ENCODE peak calls at places on chromosomes 5 and 9, in nine cellular contexts. S is fibroblast of lung, M is GM04504, O is EH, J is iPS DF 19.7, N is GM13977, T is K562, Z is NCI-H1105, W is prostate gland. K is an unnamed sample.

GRCh38 chr5:40277161-40277906 is 402.4 kb upstream of the PTGER4 start:
- DNase-seq in S (no peak), M (no peak), O (no peak), J (no peak), N (peak), T (no peak), Z (no peak), W (no peak), K (no peak)

GRCh38 chr9:133763272-133764183 is 25.4 kb upstream of the SARDH start:
- DNase-seq in S (peak), M (no peak), O (peak), J (no peak), N (no peak), T (no peak), Z (no peak), W (no peak), K (peak)

GRCh38 chr5:1800470-1801060 is 642 bp upstream of the NDUFS6 start:
- DNase-seq in S (peak), M (no peak), O (peak), J (no peak), N (no peak), T (no peak), Z (no peak), W (no peak), K (no peak)

GRCh38 chr9:132809677-132810076 is 68.4 kb downstream of the AK8 start:
- DNase-seq in S (no peak), M (no peak), O (no peak), J (no peak), N (no peak), T (no peak), Z (no peak), W (no peak), K (no peak)

GRCh38 chr9:35269919-35270318 is 108.1 kb downstream of the UNC13B start:
- DNase-seq in S (no peak), M (no peak), O (no peak), J (no peak), N (no peak), T (no peak), Z (no peak), W (no peak), K (no peak)

GRCh38 chr5:130333089-130333488 is 428.8 kb downstream of the CHSY3 start:
- DNase-seq in S (peak), M (peak), O (peak), J (no peak), N (no peak), T (no peak), Z (no peak), W (no peak), K (peak)

GRCh38 chr9:98455957-98456621 is 200.6 kb upstream of the TBC1D2 start:
- DNase-seq in S (peak), M (peak), O (peak), J (no peak), N (no peak), T (no peak), Z (no peak), W (no peak), K (peak)

GRCh38 chr5:176719113-176719814 is 72.0 kb downstream of the TSPAN17 start:
- DNase-seq in S (no peak), M (no peak), O (no peak), J (no peak), N (no peak), T (no peak), Z (no peak), W (no peak), K (no peak)

GRCh38 chr5:15510816-15511215 is 10.8 kb downstream of the FBXL7 start:
- DNase-seq in S (peak), M (peak), O (peak), J (no peak), N (no peak), T (no peak), Z (no peak), W (peak), K (peak)

GRCh38 chr9:61667559-61668121 is 477.8 kb downstream of the SPATA31A7 start:
- DNase-seq in S (no peak), M (no peak), O (no peak), J (no peak), N (no peak), T (no peak), Z (no peak), W (no peak), K (no peak)

GRCh38 chr5:94745786-94746730 is 127.6 kb downstream of the SLF1 start:
- DNase-seq in S (peak), M (no peak), O (peak), J (no peak), N (peak), T (no peak), Z (no peak), W (no peak), K (no peak)

GRCh38 chr5:107592515-107592914 is 78.2 kb downstream of the EFNA5 start:
- DNase-seq in S (no peak), M (no peak), O (no peak), J (no peak), N (no peak), T (no peak), Z (no peak), W (no peak), K (no peak)

GRCh38 chr5:73380710-73381586 is 67.6 kb downstream of the FOXD1 start:
- DNase-seq in S (no peak), M (no peak), O (no peak), J (no peak), N (peak), T (no peak), Z (no peak), W (no peak), K (no peak)

GRCh38 chr5:36657563-36657995 is 51.2 kb downstream of the SLC1A3 start:
- DNase-seq in S (peak), M (peak), O (peak), J (no peak), N (no peak), T (no peak), Z (no peak), W (peak), K (peak)

GRCh38 chr9:35406183-35406959 is 83.5 kb upstream of the RUSC2 start:
- DNase-seq in S (no peak), M (no peak), O (no peak), J (peak), N (no peak), T (peak), Z (no peak), W (peak), K (no peak)

GRCh38 chr5:120538644-120539043 is 74.5 kb downstream of the PRR16 start:
- DNase-seq in S (peak), M (no peak), O (peak), J (no peak), N (no peak), T (no peak), Z (no peak), W (no peak), K (no peak)

GRCh38 chr9:28365020-28365640 is 791.8 kb upstream of the C9orf72 start:
- DNase-seq in S (no peak), M (no peak), O (no peak), J (peak), N (no peak), T (no peak), Z (no peak), W (no peak), K (no peak)

GRCh38 chr9:28539432-28539831 is 966.2 kb upstream of the C9orf72 start:
- DNase-seq in S (no peak), M (no peak), O (no peak), J (no peak), N (no peak), T (no peak), Z (peak), W (no peak), K (no peak)

GRCh38 chr9:129245276-129245675 is 67.2 kb upstream of the IER5L start:
- DNase-seq in S (peak), M (no peak), O (peak), J (no peak), N (no peak), T (no peak), Z (no peak), W (no peak), K (no peak)

GRCh38 chr5:168291281-168291960 is at the start of gene WWC1:
- DNase-seq in S (peak), M (no peak), O (peak), J (no peak), N (peak), T (peak), Z (peak), W (peak), K (no peak)

GRCh38 chr9:90900130-90900529 is 98.5 kb downstream of the SYK start:
- DNase-seq in S (no peak), M (no peak), O (peak), J (no peak), N (no peak), T (no peak), Z (no peak), W (no peak), K (no peak)

GRCh38 chr5:128782446-128782845 is 182.8 kb upstream of the SLC27A6 start:
- DNase-seq in S (peak), M (peak), O (peak), J (no peak), N (no peak), T (no peak), Z (no peak), W (peak), K (peak)

GRCh38 chr9:112487008-112487798 is 576 bp downstream of the KIAA1958 start:
- DNase-seq in S (peak), M (no peak), O (peak), J (no peak), N (peak), T (peak), Z (no peak), W (peak), K (no peak)

GRCh38 chr5:125176005-125176390 is 429.6 kb upstream of the ZNF608 start:
- DNase-seq in S (no peak), M (no peak), O (no peak), J (no peak), N (no peak), T (no peak), Z (no peak), W (peak), K (no peak)

GRCh38 chr5:32511778-32512374 is 67.3 kb upstream of the ZFR start:
- DNase-seq in S (no peak), M (no peak), O (no peak), J (no peak), N (no peak), T (no peak), Z (no peak), W (no peak), K (no peak)